ENCODE peak calls at places on chromosomes 6 and 20, in eight cellular contexts. J, W, U, A, M, Q, H and K are unnamed samples.

GRCh38 chr20:59255256-59255655 is 45.2 kb upstream of the EDN3 start:
- DNase-seq in W (no peak), Q (no peak), H (no peak), J (no peak), U (no peak), M (no peak), A (no peak), K (no peak)

GRCh38 chr20:39381598-39381997 is 419.5 kb downstream of the DHX35 start:
- DNase-seq in W (no peak), U (no peak), H (no peak), A (no peak), Q (no peak), M (no peak), J (no peak), K (no peak)

GRCh38 chr6:42105714-42106662 is 36.4 kb downstream of the C6orf132 start:
- DNase-seq in U (no peak), J (no peak), W (no peak), M (no peak), Q (no peak), A (no peak), H (no peak), K (no peak)

GRCh38 chr6:79737172-79737571 is 106.0 kb downstream of the SH3BGRL2 start:
- DNase-seq in A (no peak), H (no peak), J (no peak), M (no peak), W (peak; percentile 66), U (no peak), Q (no peak), K (no peak)

GRCh38 chr20:54980321-54980960 is 505.0 kb downstream of the DOK5 start:
- DNase-seq in U (no peak), Q (peak; percentile 10), H (no peak), W (peak; percentile 67), A (no peak), M (no peak), J (peak; percentile 28), K (no peak)

GRCh38 chr20:58192567-58192966 is 35.9 kb downstream of the ANKRD60 start:
- DNase-seq in H (no peak), W (no peak), J (no peak), M (no peak), U (peak; percentile 38), A (no peak), Q (no peak), K (no peak)

GRCh38 chr20:43187476-43188233 is 2.1 kb downstream of the PTPRT start:
- DNase-seq in J (peak; percentile 47), Q (peak; percentile 64), W (peak; percentile 41), M (peak; percentile 86), H (peak; percentile 30), U (peak; percentile 75), A (peak; percentile 65), K (peak; percentile 18)

GRCh38 chr6:16704706-16705402 is 56.4 kb downstream of the ATXN1 start:
- DNase-seq in A (no peak), U (no peak), W (no peak), M (no peak), H (peak; percentile 80), Q (no peak), J (peak; percentile 49), K (peak; percentile 58)

GRCh38 chr6:72654101-72654618 is 32.3 kb downstream of the KCNQ5 start:
- DNase-seq in U (no peak), Q (no peak), H (no peak), M (no peak), W (no peak), J (no peak), A (no peak), K (no peak)

GRCh38 chr6:5087389-5087788 is 2.2 kb downstream of the PPP1R3G start:
- DNase-seq in Q (no peak), H (no peak), W (no peak), A (no peak), M (no peak), J (no peak), U (no peak), K (no peak)

GRCh38 chr6:33740204-33740608 is 6.5 kb downstream of the IP6K3 start:
- DNase-seq in W (no peak), Q (no peak), A (no peak), H (peak; percentile 51), J (no peak), M (no peak), U (no peak), K (no peak)

GRCh38 chr20:32779500-32780215 is 17.5 kb downstream of the DNMT3B start:
- DNase-seq in H (no peak), W (peak; percentile 49), M (peak; percentile 63), J (no peak), Q (no peak), A (no peak), U (no peak), K (no peak)

GRCh38 chr20:4896971-4897497 is 104.3 kb downstream of the SLC23A2 start:
- DNase-seq in W (peak; percentile 73), Q (no peak), J (peak; percentile 51), H (no peak), M (no peak), U (no peak), A (no peak), K (no peak)

GRCh38 chr6:39049575-39050283 is 1.1 kb downstream of the GLP1R start:
- DNase-seq in H (no peak), A (no peak), M (no peak), W (no peak), U (no peak), J (no peak), Q (no peak), K (no peak)

GRCh38 chr20:52210037-52210990 is 18.7 kb upstream of the ZFP64 start:
- DNase-seq in A (no peak), H (no peak), W (no peak), J (no peak), M (no peak), U (no peak), Q (no peak), K (no peak)

GRCh38 chr20:34691838-34692237 is 12.3 kb upstream of the TP53INP2 start:
- DNase-seq in A (no peak), M (no peak), U (no peak), H (no peak), Q (no peak), J (no peak), W (no peak), K (no peak)

GRCh38 chr6:73739097-73739496 is 43.1 kb downstream of the CD109 start:
- DNase-seq in Q (peak; percentile 43), W (peak; percentile 61), U (peak; percentile 51), A (no peak), M (no peak), J (peak; percentile 55), H (peak; percentile 80), K (peak; percentile 52)